ENCODE peak calls at places on chromosomes 7 and 10, in nine cellular contexts. One of them, this sample, is unnamed.

GRCh38 chr7:146510088-146510680 is 393.6 kb downstream of the CNTNAP2 start:
- DNase-seq in fibroblast of mammary gland: no peak
- DNase-seq in AG10803: no peak
- DNase-seq in adrenal gland: no peak
- DNase-seq in left ventricle myocardium inferior: no peak
- DNase-seq in upper lobe of left lung: no peak
- DNase-seq in AG04450: no peak
- DNase-seq in epithelial cell of esophagus: no peak
- DNase-seq in fibroblast of villous mesenchyme: no peak
- DNase-seq in this sample: no peak

GRCh38 chr10:33133557-33133956 is 175.5 kb upstream of the ITGB1 start:
- DNase-seq in fibroblast of mammary gland: no peak
- DNase-seq in AG10803: peak
- DNase-seq in adrenal gland: no peak
- DNase-seq in left ventricle myocardium inferior: no peak
- DNase-seq in upper lobe of left lung: no peak
- DNase-seq in AG04450: no peak
- DNase-seq in epithelial cell of esophagus: no peak
- DNase-seq in fibroblast of villous mesenchyme: no peak
- DNase-seq in this sample: no peak

GRCh38 chr10:110600487-110601101 is 33.1 kb downstream of the SMC3 start:
- DNase-seq in fibroblast of mammary gland: peak
- DNase-seq in AG10803: peak
- DNase-seq in adrenal gland: no peak
- DNase-seq in left ventricle myocardium inferior: no peak
- DNase-seq in upper lobe of left lung: no peak
- DNase-seq in AG04450: peak
- DNase-seq in epithelial cell of esophagus: peak
- DNase-seq in fibroblast of villous mesenchyme: peak
- DNase-seq in this sample: peak

GRCh38 chr10:113958631-113959382 is 84.9 kb upstream of the ADRB1 start:
- DNase-seq in fibroblast of mammary gland: peak
- DNase-seq in AG10803: peak
- DNase-seq in adrenal gland: peak
- DNase-seq in left ventricle myocardium inferior: no peak
- DNase-seq in upper lobe of left lung: peak
- DNase-seq in AG04450: peak
- DNase-seq in epithelial cell of esophagus: peak
- DNase-seq in fibroblast of villous mesenchyme: peak
- DNase-seq in this sample: peak

GRCh38 chr10:93081834-93082233 is 8.1 kb downstream of the CYP26A1 start:
- DNase-seq in fibroblast of mammary gland: no peak
- DNase-seq in AG10803: peak
- DNase-seq in adrenal gland: peak
- DNase-seq in left ventricle myocardium inferior: no peak
- DNase-seq in upper lobe of left lung: no peak
- DNase-seq in AG04450: no peak
- DNase-seq in epithelial cell of esophagus: no peak
- DNase-seq in fibroblast of villous mesenchyme: peak
- DNase-seq in this sample: no peak

GRCh38 chr7:94095359-94096009 is 91.3 kb upstream of the BET1 start:
- DNase-seq in fibroblast of mammary gland: no peak
- DNase-seq in AG10803: no peak
- DNase-seq in adrenal gland: no peak
- DNase-seq in left ventricle myocardium inferior: no peak
- DNase-seq in upper lobe of left lung: no peak
- DNase-seq in AG04450: no peak
- DNase-seq in epithelial cell of esophagus: no peak
- DNase-seq in fibroblast of villous mesenchyme: no peak
- DNase-seq in this sample: no peak

GRCh38 chr10:123614888-123615287 is 51.3 kb upstream of the GPR26 start:
- DNase-seq in fibroblast of mammary gland: peak
- DNase-seq in AG10803: peak
- DNase-seq in adrenal gland: peak
- DNase-seq in left ventricle myocardium inferior: peak
- DNase-seq in upper lobe of left lung: peak
- DNase-seq in AG04450: no peak
- DNase-seq in epithelial cell of esophagus: peak
- DNase-seq in fibroblast of villous mesenchyme: peak
- DNase-seq in this sample: peak

GRCh38 chr7:17746131-17746530 is 194.2 kb downstream of the SNX13 start:
- DNase-seq in fibroblast of mammary gland: no peak
- DNase-seq in AG10803: no peak
- DNase-seq in adrenal gland: no peak
- DNase-seq in left ventricle myocardium inferior: no peak
- DNase-seq in upper lobe of left lung: no peak
- DNase-seq in AG04450: no peak
- DNase-seq in epithelial cell of esophagus: no peak
- DNase-seq in fibroblast of villous mesenchyme: no peak
- DNase-seq in this sample: no peak

GRCh38 chr7:77479536-77480088 is 57.5 kb upstream of the PTPN12 start:
- DNase-seq in fibroblast of mammary gland: no peak
- DNase-seq in AG10803: peak
- DNase-seq in adrenal gland: no peak
- DNase-seq in left ventricle myocardium inferior: no peak
- DNase-seq in upper lobe of left lung: no peak
- DNase-seq in AG04450: no peak
- DNase-seq in epithelial cell of esophagus: peak
- DNase-seq in fibroblast of villous mesenchyme: no peak
- DNase-seq in this sample: peak

GRCh38 chr10:63197304-63198092 is 64.4 kb downstream of the NRBF2 start:
- DNase-seq in fibroblast of mammary gland: peak
- DNase-seq in AG10803: peak
- DNase-seq in adrenal gland: no peak
- DNase-seq in left ventricle myocardium inferior: no peak
- DNase-seq in upper lobe of left lung: no peak
- DNase-seq in AG04450: peak
- DNase-seq in epithelial cell of esophagus: no peak
- DNase-seq in fibroblast of villous mesenchyme: peak
- DNase-seq in this sample: peak

GRCh38 chr10:131683941-131684340 is 216.9 kb upstream of the PPP2R2D start:
- DNase-seq in fibroblast of mammary gland: no peak
- DNase-seq in AG10803: no peak
- DNase-seq in adrenal gland: no peak
- DNase-seq in left ventricle myocardium inferior: no peak
- DNase-seq in upper lobe of left lung: no peak
- DNase-seq in AG04450: no peak
- DNase-seq in epithelial cell of esophagus: no peak
- DNase-seq in fibroblast of villous mesenchyme: no peak
- DNase-seq in this sample: no peak

GRCh38 chr7:96120856-96121255 is 201.0 kb downstream of the SLC25A13 start:
- DNase-seq in fibroblast of mammary gland: peak
- DNase-seq in AG10803: peak
- DNase-seq in adrenal gland: no peak
- DNase-seq in left ventricle myocardium inferior: no peak
- DNase-seq in upper lobe of left lung: no peak
- DNase-seq in AG04450: no peak
- DNase-seq in epithelial cell of esophagus: peak
- DNase-seq in fibroblast of villous mesenchyme: peak
- DNase-seq in this sample: peak

GRCh38 chr7:115008465-115009114 is 86.7 kb downstream of the MDFIC start:
- DNase-seq in fibroblast of mammary gland: peak
- DNase-seq in AG10803: peak
- DNase-seq in adrenal gland: peak
- DNase-seq in left ventricle myocardium inferior: peak
- DNase-seq in upper lobe of left lung: peak
- DNase-seq in AG04450: peak
- DNase-seq in epithelial cell of esophagus: no peak
- DNase-seq in fibroblast of villous mesenchyme: peak
- DNase-seq in this sample: peak

GRCh38 chr10:79070611-79071534 is 2.1 kb downstream of the ZMIZ1 start:
- DNase-seq in fibroblast of mammary gland: peak
- DNase-seq in AG10803: peak
- DNase-seq in adrenal gland: peak
- DNase-seq in left ventricle myocardium inferior: peak
- DNase-seq in upper lobe of left lung: peak
- DNase-seq in AG04450: no peak
- DNase-seq in epithelial cell of esophagus: peak
- DNase-seq in fibroblast of villous mesenchyme: peak
- DNase-seq in this sample: peak
- TF ChIP-seq CTCF in fibroblast of mammary gland: no peak
- TF ChIP-seq CTCF in AG10803: peak
- TF ChIP-seq CTCF in adrenal gland: no peak
- TF ChIP-seq CTCF in left ventricle myocardium inferior: no peak
- TF ChIP-seq CTCF in upper lobe of left lung: no peak
- TF ChIP-seq CTCF in AG04450: no peak
- TF ChIP-seq CTCF in epithelial cell of esophagus: no peak
- TF ChIP-seq CTCF in fibroblast of villous mesenchyme: no peak
- TF ChIP-seq CTCF in this sample: no peak

GRCh38 chr10:89652971-89653370 is 7.9 kb upstream of the PANK1 start:
- DNase-seq in fibroblast of mammary gland: no peak
- DNase-seq in AG10803: no peak
- DNase-seq in adrenal gland: no peak
- DNase-seq in left ventricle myocardium inferior: no peak
- DNase-seq in upper lobe of left lung: no peak
- DNase-seq in AG04450: no peak
- DNase-seq in epithelial cell of esophagus: no peak
- DNase-seq in fibroblast of villous mesenchyme: no peak
- DNase-seq in this sample: no peak
- H3K4me3 ChIP-seq in fibroblast of mammary gland: no peak
- H3K4me3 ChIP-seq in AG10803: no peak
- H3K4me3 ChIP-seq in adrenal gland: no peak
- H3K4me3 ChIP-seq in left ventricle myocardium inferior: no peak
- H3K4me3 ChIP-seq in upper lobe of left lung: no peak
- H3K4me3 ChIP-seq in AG04450: no peak
- H3K4me3 ChIP-seq in epithelial cell of esophagus: no peak
- H3K4me3 ChIP-seq in fibroblast of villous mesenchyme: no peak
- H3K4me3 ChIP-seq in this sample: no peak

GRCh38 chr7:47337021-47337492 is 244.9 kb downstream of the TNS3 start:
- DNase-seq in fibroblast of mammary gland: no peak
- DNase-seq in AG10803: no peak
- DNase-seq in adrenal gland: no peak
- DNase-seq in left ventricle myocardium inferior: no peak
- DNase-seq in upper lobe of left lung: no peak
- DNase-seq in AG04450: no peak
- DNase-seq in epithelial cell of esophagus: no peak
- DNase-seq in fibroblast of villous mesenchyme: peak
- DNase-seq in this sample: no peak

GRCh38 chr7:47338031-47338430 is 243.9 kb downstream of the TNS3 start:
- DNase-seq in fibroblast of mammary gland: peak
- DNase-seq in AG10803: peak
- DNase-seq in adrenal gland: no peak
- DNase-seq in left ventricle myocardium inferior: no peak
- DNase-seq in upper lobe of left lung: no peak
- DNase-seq in AG04450: no peak
- DNase-seq in epithelial cell of esophagus: no peak
- DNase-seq in fibroblast of villous mesenchyme: no peak
- DNase-seq in this sample: peak

GRCh38 chr7:47336178-47337020 is 245.5 kb downstream of the TNS3 start:
- DNase-seq in fibroblast of mammary gland: peak
- DNase-seq in AG10803: peak
- DNase-seq in adrenal gland: peak
- DNase-seq in left ventricle myocardium inferior: peak
- DNase-seq in upper lobe of left lung: peak
- DNase-seq in AG04450: peak
- DNase-seq in epithelial cell of esophagus: peak
- DNase-seq in fibroblast of villous mesenchyme: peak
- DNase-seq in this sample: peak

GRCh38 chr7:47335557-47336177 is 246.2 kb downstream of the TNS3 start:
- DNase-seq in fibroblast of mammary gland: no peak
- DNase-seq in AG10803: peak
- DNase-seq in adrenal gland: peak
- DNase-seq in left ventricle myocardium inferior: peak
- DNase-seq in upper lobe of left lung: peak
- DNase-seq in AG04450: no peak
- DNase-seq in epithelial cell of esophagus: no peak
- DNase-seq in fibroblast of villous mesenchyme: no peak
- DNase-seq in this sample: no peak

GRCh38 chr7:47337531-47337930 is 244.4 kb downstream of the TNS3 start:
- DNase-seq in fibroblast of mammary gland: peak
- DNase-seq in AG10803: no peak
- DNase-seq in adrenal gland: peak
- DNase-seq in left ventricle myocardium inferior: peak
- DNase-seq in upper lobe of left lung: peak
- DNase-seq in AG04450: no peak
- DNase-seq in epithelial cell of esophagus: peak
- DNase-seq in fibroblast of villous mesenchyme: peak
- DNase-seq in this sample: no peak
- TF ChIP-seq CTCF in fibroblast of mammary gland: no peak
- TF ChIP-seq CTCF in AG10803: no peak
- TF ChIP-seq CTCF in adrenal gland: no peak
- TF ChIP-seq CTCF in left ventricle myocardium inferior: peak
- TF ChIP-seq CTCF in upper lobe of left lung: peak
- TF ChIP-seq CTCF in AG04450: no peak
- TF ChIP-seq CTCF in epithelial cell of esophagus: no peak
- TF ChIP-seq CTCF in fibroblast of villous mesenchyme: no peak
- TF ChIP-seq CTCF in this sample: no peak

GRCh38 chr10:17053061-17053460 is 76.5 kb downstream of the CUBN start:
- DNase-seq in fibroblast of mammary gland: no peak
- DNase-seq in AG10803: no peak
- DNase-seq in adrenal gland: no peak
- DNase-seq in left ventricle myocardium inferior: no peak
- DNase-seq in upper lobe of left lung: no peak
- DNase-seq in AG04450: no peak
- DNase-seq in epithelial cell of esophagus: no peak
- DNase-seq in fibroblast of villous mesenchyme: no peak
- DNase-seq in this sample: no peak
- H3K4me3 ChIP-seq in fibroblast of mammary gland: no peak
- H3K4me3 ChIP-seq in AG10803: no peak
- H3K4me3 ChIP-seq in adrenal gland: no peak
- H3K4me3 ChIP-seq in left ventricle myocardium inferior: no peak
- H3K4me3 ChIP-seq in upper lobe of left lung: no peak
- H3K4me3 ChIP-seq in AG04450: no peak
- H3K4me3 ChIP-seq in epithelial cell of esophagus: no peak
- H3K4me3 ChIP-seq in fibroblast of villous mesenchyme: no peak
- H3K4me3 ChIP-seq in this sample: no peak

GRCh38 chr7:4765776-4766490 is 9.5 kb upstream of the AP5Z1 start:
- DNase-seq in fibroblast of mammary gland: no peak
- DNase-seq in AG10803: no peak
- DNase-seq in adrenal gland: no peak
- DNase-seq in left ventricle myocardium inferior: no peak
- DNase-seq in upper lobe of left lung: no peak
- DNase-seq in AG04450: no peak
- DNase-seq in epithelial cell of esophagus: no peak
- DNase-seq in fibroblast of villous mesenchyme: peak
- DNase-seq in this sample: no peak
- TF ChIP-seq CTCF in fibroblast of mammary gland: peak
- TF ChIP-seq CTCF in AG10803: peak
- TF ChIP-seq CTCF in adrenal gland: no peak
- TF ChIP-seq CTCF in left ventricle myocardium inferior: peak
- TF ChIP-seq CTCF in upper lobe of left lung: no peak
- TF ChIP-seq CTCF in AG04450: peak
- TF ChIP-seq CTCF in epithelial cell of esophagus: peak
- TF ChIP-seq CTCF in fibroblast of villous mesenchyme: peak
- TF ChIP-seq CTCF in this sample: peak

This sample was measured in fibroblast of pulmonary artery.